ENCODE peak calls at places on chromosomes 3 and 15, in five cellular contexts. Y is PC-9, R is left ventricle myocardium inferior, W is mucosa of descending colon, B is ascending aorta. N is an unnamed sample. For H3K4me1, the result is how much of the 10 kb centered on the place peaks cover.

GRCh38 chr3:114903213-114903612 is 243.9 kb downstream of the ZBTB20 start:
- DNase-seq in B (no peak), W (no peak), Y (no peak), R (no peak), N (no peak)

GRCh38 chr3:13650210-13651056 is 101.5 kb downstream of the FBLN2 start:
- DNase-seq in Y (no peak), B (no peak), R (peak), W (peak), N (peak)

GRCh38 chr15:31217566-31218270 is 108.9 kb upstream of the KLF13 start:
- DNase-seq in B (no peak), W (no peak), Y (no peak), R (no peak), N (no peak)

GRCh38 chr3:60301142-60301541 is 950.1 kb downstream of the FHIT start:
- DNase-seq in R (no peak), B (no peak), W (no peak), Y (peak), N (no peak)

GRCh38 chr15:52078876-52079700 is 33.5 kb downstream of the BCL2L10 start:
- DNase-seq in R (peak), Y (no peak), B (no peak), W (peak), N (peak)

GRCh38 chr3:16513141-16514020 is at the start of gene RFTN1:
- DNase-seq in R (peak), W (peak), Y (no peak), B (no peak), N (peak)

GRCh38 chr3:188067932-188068331 is 86.0 kb upstream of the LPP start:
- DNase-seq in R (no peak), W (no peak), Y (peak), B (no peak), N (no peak)

GRCh38 chr15:60479711-60480110 is 769 bp upstream of the ICE2 start:
- DNase-seq in Y (no peak), W (no peak), R (no peak), B (no peak), N (no peak)

GRCh38 chr15:94576889-94577533 is 345.6 kb downstream of the MCTP2 start:
- DNase-seq in Y (no peak), B (no peak), W (no peak), R (no peak), N (peak)
- TF ChIP-seq CTCF in Y (peak), B (peak), W (no peak), R (peak), N (peak)

DNA sequence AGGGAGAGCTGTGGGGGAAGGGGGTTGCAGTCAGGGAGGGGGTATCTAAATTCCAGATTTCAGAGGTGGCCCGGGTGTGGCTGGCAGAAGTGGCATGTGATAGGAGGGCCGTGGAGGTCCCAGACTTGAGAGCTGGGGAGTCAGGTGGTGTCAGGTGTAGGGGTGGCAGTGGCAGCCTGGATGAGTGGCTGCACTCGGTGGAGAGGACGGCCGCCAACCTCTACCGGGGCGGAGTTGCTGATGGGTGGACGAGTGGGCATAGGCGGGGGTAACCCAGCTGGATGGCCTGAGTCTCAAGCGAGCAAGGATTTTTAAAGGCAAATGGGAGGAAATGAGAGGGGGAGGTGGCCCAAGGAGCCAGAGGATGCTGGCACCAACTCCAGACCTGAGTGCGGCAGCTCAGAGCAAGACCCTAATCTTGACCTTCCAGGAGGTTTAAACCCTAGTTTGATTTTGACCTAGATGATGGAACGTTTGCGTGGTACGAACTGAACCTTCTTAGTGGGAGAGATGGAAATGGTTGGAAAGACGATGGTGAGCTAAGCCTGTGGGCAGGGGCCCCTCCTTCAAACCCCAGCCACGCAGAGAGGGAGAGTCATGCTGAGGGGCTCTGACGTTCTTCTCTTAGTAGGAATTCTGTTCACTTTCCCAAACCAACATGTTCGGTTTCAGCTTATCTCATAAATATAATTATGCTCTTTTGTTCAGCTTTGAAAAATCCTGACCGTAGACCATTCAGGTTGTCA is 8.0 kb downstream of the TRAK1 start:
- DNase-seq in Y (no peak), W (no peak), B (no peak), R (no peak), N (no peak)
- H3K4me1 ChIP-seq in Y (under half), W (under half), B (under half), R (half or more), N (under half)

DNA sequence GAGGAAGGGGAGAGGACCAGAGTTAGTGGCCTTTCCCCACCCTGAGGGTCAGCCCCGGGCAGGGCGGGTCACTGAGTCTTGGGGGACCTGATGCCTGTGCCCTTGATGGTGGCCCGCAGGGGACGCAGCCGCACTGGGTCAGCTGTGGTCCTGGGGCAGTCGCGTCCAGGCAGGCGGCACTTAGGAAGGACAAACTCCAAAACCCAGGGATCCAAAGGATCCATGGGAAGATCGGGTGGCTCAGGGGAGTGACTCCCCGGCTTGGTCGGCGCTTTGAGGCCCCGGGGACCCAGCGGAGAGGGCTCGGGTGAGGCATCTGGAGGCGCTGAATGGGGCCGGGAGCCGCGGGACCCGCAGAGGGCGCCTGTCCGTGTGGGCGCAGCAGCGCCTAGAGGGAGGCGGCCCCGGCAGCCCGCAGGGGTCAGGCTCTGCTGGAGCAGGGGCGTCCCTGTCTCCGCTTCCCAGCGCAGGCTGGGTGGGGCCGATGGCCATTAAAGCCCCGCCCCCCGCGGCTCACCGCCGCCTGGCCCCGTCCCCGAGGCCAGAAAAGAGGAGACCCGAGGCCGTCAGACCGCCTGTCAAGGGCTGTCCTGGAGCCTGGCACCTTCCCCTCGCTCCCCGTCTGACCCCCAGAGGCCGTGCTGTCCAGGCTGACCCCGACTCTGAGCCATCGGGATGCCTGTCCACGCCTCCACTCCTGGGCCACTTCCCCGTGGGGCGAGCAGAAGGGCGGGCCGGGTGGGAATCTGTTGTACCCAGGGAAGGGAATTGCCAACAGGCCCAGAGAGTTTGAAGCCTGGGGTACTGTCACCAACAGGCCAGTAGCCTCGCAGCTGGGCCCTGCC is 17.4 kb downstream of the CIDEC start:
- DNase-seq in Y (no peak), B (no peak), R (peak), W (peak), N (peak)
- H3K4me3 ChIP-seq in Y (no peak), B (peak), R (peak), W (no peak), N (no peak)

DNA sequence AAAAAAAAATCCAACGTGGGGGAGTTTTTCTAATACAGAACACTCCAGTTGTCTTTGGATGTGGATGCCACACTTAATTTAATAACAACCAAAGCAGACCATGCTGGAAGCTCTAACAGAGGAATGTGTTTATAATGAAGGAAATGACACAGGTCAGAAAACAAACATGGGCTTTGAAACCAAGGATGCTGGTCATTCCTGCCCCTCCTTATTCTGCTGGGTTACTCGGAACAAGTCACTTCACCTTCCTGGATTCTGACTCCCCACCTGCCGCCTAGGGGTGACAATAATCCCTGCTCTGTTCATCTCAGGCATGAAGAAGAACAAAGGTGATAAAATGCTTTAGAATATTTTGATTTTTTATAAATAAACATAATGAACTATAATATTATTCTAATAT is 240.9 kb upstream of the ADAMTS9 start:
- DNase-seq in W (no peak), B (no peak), R (no peak), Y (no peak), N (no peak)
- TF ChIP-seq CTCF in W (no peak), B (no peak), R (peak), Y (no peak), N (no peak)

GRCh38 chr15:65541231-65541630 is 11.0 kb downstream of the HACD3 start:
- DNase-seq in Y (no peak), R (no peak), W (no peak), B (no peak), N (no peak)

GRCh38 chr15:65535192-65535591 is 4.9 kb downstream of the HACD3 start:
- DNase-seq in Y (no peak), W (no peak), B (no peak), R (no peak), N (no peak)

DNA sequence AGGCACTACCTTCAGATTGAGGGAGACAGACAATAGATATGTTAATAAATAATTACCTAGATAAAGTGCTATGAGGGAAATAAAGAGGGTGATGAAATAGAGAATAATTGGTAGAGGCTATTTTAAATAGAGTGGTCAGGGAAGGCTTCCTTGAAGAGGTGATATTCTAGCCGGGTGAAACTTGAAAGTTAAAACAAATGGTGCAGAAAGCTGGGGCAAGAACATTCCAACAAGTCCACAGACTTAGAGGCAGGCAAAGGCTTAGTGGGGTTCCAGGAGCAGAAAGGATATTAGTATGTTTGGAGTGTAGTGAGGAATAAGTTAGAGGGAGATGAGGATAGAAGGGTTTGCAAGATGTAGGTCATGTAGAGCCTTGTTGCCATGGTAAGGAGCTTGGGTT is 10.1 kb downstream of the HACD3 start:
- DNase-seq in R (no peak), B (no peak), Y (no peak), W (no peak), N (no peak)
- H3K4me1 ChIP-seq in R (under half), B (under half), Y (under half), W (under half), N (under half)

GRCh38 chr15:96358006-96358794 is 27.7 kb downstream of the NR2F2 start:
- DNase-seq in Y (no peak), B (no peak), W (no peak), R (no peak), N (no peak)
- H3K4me3 ChIP-seq in Y (no peak), B (peak), W (no peak), R (peak), N (peak)

GRCh38 chr3:27939940-27940339 is 217.8 kb upstream of the EOMES start:
- DNase-seq in W (no peak), B (no peak), Y (no peak), R (no peak), N (no peak)

GRCh38 chr3:27935492-27935891 is 213.4 kb upstream of the EOMES start:
- DNase-seq in R (no peak), B (no peak), W (no peak), Y (no peak), N (no peak)

GRCh38 chr3:27945229-27945628 is 223.1 kb upstream of the EOMES start:
- DNase-seq in B (no peak), Y (no peak), R (no peak), W (no peak), N (no peak)

GRCh38 chr3:27943106-27943505 is 221.0 kb upstream of the EOMES start:
- DNase-seq in W (no peak), R (no peak), Y (no peak), B (no peak), N (no peak)

DNA sequence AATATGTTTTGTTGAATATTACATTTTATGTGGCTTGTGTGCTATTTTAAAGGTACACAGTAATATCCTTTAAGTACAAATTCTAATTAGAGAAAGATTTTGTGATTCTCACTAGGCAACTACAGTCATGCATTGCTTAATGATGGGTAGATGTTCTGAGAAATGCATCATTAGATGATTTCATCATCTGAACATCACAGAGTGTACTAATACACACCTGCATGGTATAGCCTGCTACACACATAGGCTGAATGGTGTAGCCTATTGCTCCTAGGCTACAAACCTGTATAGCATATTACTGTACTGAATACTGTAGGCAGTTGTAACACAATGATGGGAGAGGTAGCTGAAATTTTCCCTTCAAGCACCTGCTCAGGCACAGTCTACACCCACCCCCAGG is 217.4 kb upstream of the EOMES start:
- DNase-seq in Y (no peak), W (no peak), R (no peak), B (no peak), N (no peak)
- TF ChIP-seq CTCF in Y (no peak), W (no peak), R (no peak), B (no peak), N (no peak)

GRCh38 chr15:66126057-66126855 is 127.3 kb downstream of the MEGF11 start:
- DNase-seq in R (no peak), B (no peak), Y (no peak), W (no peak), N (no peak)

GRCh38 chr15:66120422-66120821 is 133.1 kb downstream of the MEGF11 start:
- DNase-seq in W (no peak), R (no peak), Y (no peak), B (no peak), N (no peak)

GRCh38 chr15:66128116-66128715 is 125.3 kb downstream of the MEGF11 start:
- DNase-seq in Y (no peak), R (no peak), B (no peak), W (no peak), N (no peak)

GRCh38 chr15:66124626-66125025 is 128.9 kb downstream of the MEGF11 start:
- DNase-seq in Y (no peak), R (no peak), W (no peak), B (no peak), N (no peak)

GRCh38 chr15:66123799-66124198 is 129.8 kb downstream of the MEGF11 start:
- DNase-seq in Y (no peak), W (no peak), B (no peak), R (no peak), N (no peak)
- H3K4me1 ChIP-seq in Y (under half), W (under half), B (under half), R (under half), N (under half)

DNA sequence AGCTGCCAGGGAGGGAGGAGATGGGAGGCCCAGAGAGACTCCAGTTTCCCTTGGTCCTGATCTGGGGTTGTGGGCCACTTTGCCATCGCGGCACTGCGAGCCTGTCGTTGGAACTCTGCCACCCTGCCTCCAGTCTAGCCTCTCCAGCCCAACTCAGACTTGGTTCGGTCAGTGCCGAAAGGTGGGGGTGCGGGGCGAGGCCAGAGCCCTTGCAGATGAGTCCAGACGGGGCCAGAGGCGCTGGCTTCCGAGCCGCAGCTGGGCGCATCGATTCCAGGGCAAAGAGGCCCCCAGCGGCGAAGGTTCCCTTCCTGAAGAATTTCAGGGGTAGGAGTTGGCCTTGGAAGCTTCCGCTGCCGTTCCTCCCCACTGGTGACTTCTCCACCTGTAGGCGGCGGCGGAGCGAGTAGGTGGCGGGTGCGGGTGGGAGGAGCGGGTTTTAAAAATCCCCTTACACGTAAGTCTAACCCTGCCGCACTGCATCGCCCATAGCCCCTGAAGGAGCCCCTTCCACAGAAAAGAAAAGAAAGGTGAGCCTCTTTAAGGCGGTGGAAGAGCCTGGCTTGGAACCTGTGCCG is 5.1 kb downstream of the WNT5A start:
- DNase-seq in B (no peak), W (peak), R (no peak), Y (no peak), N (no peak)
- H3K4me3 ChIP-seq in B (peak), W (no peak), R (peak), Y (no peak), N (no peak)

N was measured in CD8-positive, alpha-beta T cell.